ENCODE peak calls at places on chromosomes 4 and X, in six cellular contexts. K is GM12878, B is K562, L is SK-N-SH, I is H1, T is HepG2. G is an unnamed sample.

GRCh38 chr4:73707918-73708577 is 32.3 kb upstream of the CXCL8 start:
- DNase-seq in K (no peak), B (peak; percentile 71), L (no peak), I (no peak), T (no peak), G (peak; percentile 69)

GRCh38 chr4:60500860-60501259 is 699.3 kb upstream of the ADGRL3 start:
- DNase-seq in K (no peak), B (no peak), L (no peak), I (no peak), T (no peak), G (no peak)

GRCh38 chrX:47148946-47149345 is 3.9 kb downstream of the RBM10 start:
- DNase-seq in K (no peak), B (no peak), L (no peak), I (no peak), T (no peak), G (no peak)

GRCh38 chr4:33060873-33061542 is 2340.8 kb downstream of the PCDH7 start:
- DNase-seq in K (no peak), B (no peak), L (peak; percentile 2), I (peak; percentile 65), T (peak; percentile 40), G (peak; percentile 0)

GRCh38 chr4:121155893-121156292 is 8.2 kb downstream of the TNIP3 start:
- DNase-seq in K (no peak), B (peak; percentile 4), L (peak; percentile 4), I (no peak), T (no peak), G (peak; percentile 74)

GRCh38 chrX:153818571-153819397 is 11.6 kb downstream of the PDZD4 start:
- DNase-seq in K (no peak), B (peak; percentile 84), L (peak; percentile 90), I (peak; percentile 75), T (no peak), G (no peak)

GRCh38 chr4:38857354-38858096 is 908 bp upstream of the TLR6 start:
- DNase-seq in K (peak; percentile 82), B (peak; percentile 50), L (no peak), I (no peak), T (no peak), G (peak; percentile 67)

GRCh38 chrX:35351212-35351611 is 408.6 kb downstream of the FAM47B start:
- DNase-seq in K (no peak), B (no peak), L (no peak), I (no peak), T (no peak), G (no peak)

GRCh38 chr4:14336656-14337055 is 665.6 kb upstream of the CPEB2 start:
- DNase-seq in K (no peak), B (no peak), L (no peak), I (no peak), T (no peak), G (no peak)

GRCh38 chr4:185920171-185920570 is 108.2 kb upstream of the SORBS2 start:
- DNase-seq in K (no peak), B (no peak), L (no peak), I (no peak), T (peak; percentile 65), G (no peak)

GRCh38 chrX:67732864-67733263 is 189.0 kb downstream of the AR start:
- DNase-seq in K (no peak), B (no peak), L (no peak), I (no peak), T (no peak), G (no peak)

GRCh38 chr4:94827481-94828110 is 69.8 kb downstream of the BMPR1B start:
- DNase-seq in K (no peak), B (peak; percentile 5), L (no peak), I (no peak), T (no peak), G (peak; percentile 28)

GRCh38 chr4:61212788-61213187 is 12.7 kb downstream of the ADGRL3 start:
- DNase-seq in K (no peak), B (no peak), L (no peak), I (no peak), T (no peak), G (no peak)

GRCh38 chr4:127251423-127251822 is 381.3 kb upstream of the INTU start:
- DNase-seq in K (no peak), B (no peak), L (no peak), I (no peak), T (no peak), G (no peak)

GRCh38 chr4:110849461-110849860 is 226.6 kb upstream of the PITX2 start:
- DNase-seq in K (no peak), B (no peak), L (no peak), I (no peak), T (no peak), G (no peak)

GRCh38 chr4:2820216-2820982 is 23.2 kb upstream of the ADD1 start:
- DNase-seq in K (no peak), B (no peak), L (no peak), I (no peak), T (no peak), G (no peak)

GRCh38 chr4:57374866-57375595 is 264.8 kb upstream of the IGFBP7 start:
- DNase-seq in K (no peak), B (no peak), L (no peak), I (no peak), T (no peak), G (no peak)

GRCh38 chrX:16838202-16839066 is 31.7 kb downstream of the RBBP7 start:
- DNase-seq in K (no peak), B (no peak), L (no peak), I (no peak), T (no peak), G (no peak)

GRCh38 chrX:16834811-16835210 is 35.4 kb downstream of the RBBP7 start:
- DNase-seq in K (no peak), B (no peak), L (no peak), I (no peak), T (no peak), G (no peak)

GRCh38 chrX:16839224-16839851 is 30.8 kb downstream of the RBBP7 start:
- DNase-seq in K (no peak), B (peak; percentile 31), L (no peak), I (no peak), T (no peak), G (no peak)

GRCh38 chrX:16839852-16840460 is 30.2 kb downstream of the RBBP7 start:
- DNase-seq in K (no peak), B (no peak), L (no peak), I (no peak), T (no peak), G (no peak)

DNA sequence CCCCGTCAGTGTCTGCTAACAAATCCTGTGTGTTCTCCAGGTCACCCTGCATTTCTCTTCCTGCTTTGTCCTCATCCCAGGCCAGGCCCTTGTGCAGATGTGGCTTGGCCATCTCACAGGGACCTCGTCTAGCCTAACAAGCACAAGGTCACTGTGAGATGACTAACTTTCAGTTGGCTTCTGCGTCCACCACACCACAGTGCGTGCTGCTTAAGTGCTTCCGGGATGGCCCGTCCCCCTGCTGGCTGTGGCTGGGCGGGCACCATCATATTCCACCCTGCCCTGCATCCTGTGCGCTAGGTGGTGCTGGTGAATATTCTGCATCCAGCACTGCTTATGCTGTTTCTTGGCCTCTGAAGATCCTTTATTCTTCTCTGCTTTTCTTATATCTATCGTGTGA is 33.8 kb downstream of the RBBP7 start:
- DNase-seq in K (no peak), B (peak; percentile 20), L (peak; percentile 47), I (peak; percentile 53), T (peak; percentile 17), G (peak; percentile 62)
- TF ChIP-seq CHD2 in K (no peak), B (no peak), L (no peak), I (no peak), T (no peak), G (no peak)

DNA sequence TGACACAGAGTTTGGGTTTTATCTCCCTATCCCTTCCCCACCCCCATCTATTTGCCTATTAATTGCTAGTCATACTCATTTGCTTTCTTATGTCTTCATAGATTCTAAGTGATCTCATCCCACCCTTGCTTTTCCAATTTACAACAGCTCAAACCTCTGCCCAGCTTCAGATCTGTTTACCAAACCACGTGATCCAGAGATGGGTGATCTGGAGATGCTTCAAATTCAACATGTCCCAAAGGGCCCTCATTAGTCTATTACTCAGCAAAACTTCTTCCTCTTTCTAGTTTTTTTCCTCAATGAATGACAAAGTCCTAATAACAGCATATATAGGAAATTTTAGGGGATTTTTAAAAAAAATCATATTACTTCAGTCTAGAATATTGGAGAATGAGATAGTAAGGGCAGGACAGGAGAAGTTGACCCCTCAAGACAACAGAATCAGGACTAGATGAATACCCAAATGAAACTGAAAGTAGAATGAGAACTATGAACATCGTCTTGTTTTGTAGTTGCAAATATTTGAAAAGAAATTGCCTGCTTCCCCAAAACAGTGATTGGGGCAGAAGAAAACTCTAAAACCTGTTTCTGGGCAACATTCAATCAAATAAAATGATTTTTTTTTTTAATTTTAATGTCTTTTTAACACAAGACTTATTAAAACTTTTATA is 127.1 kb downstream of the CFAP299 start:
- DNase-seq in K (peak; percentile 5), B (no peak), L (no peak), I (no peak), T (no peak), G (no peak)
- TF ChIP-seq USF2 in K (no peak), B (peak; percentile 55), L (no peak), I (no peak), T (no peak), G (no peak)

GRCh38 chrX:7133036-7133412 is 14.5 kb upstream of the STS start:
- DNase-seq in K (no peak), B (peak; percentile 55), L (no peak), I (no peak), T (no peak), G (no peak)

GRCh38 chrX:7127058-7127457 is 20.5 kb upstream of the STS start:
- DNase-seq in K (no peak), B (no peak), L (no peak), I (no peak), T (no peak), G (no peak)

GRCh38 chrX:7131621-7132020 is 15.9 kb upstream of the STS start:
- DNase-seq in K (no peak), B (no peak), L (no peak), I (no peak), T (no peak), G (no peak)

DNA sequence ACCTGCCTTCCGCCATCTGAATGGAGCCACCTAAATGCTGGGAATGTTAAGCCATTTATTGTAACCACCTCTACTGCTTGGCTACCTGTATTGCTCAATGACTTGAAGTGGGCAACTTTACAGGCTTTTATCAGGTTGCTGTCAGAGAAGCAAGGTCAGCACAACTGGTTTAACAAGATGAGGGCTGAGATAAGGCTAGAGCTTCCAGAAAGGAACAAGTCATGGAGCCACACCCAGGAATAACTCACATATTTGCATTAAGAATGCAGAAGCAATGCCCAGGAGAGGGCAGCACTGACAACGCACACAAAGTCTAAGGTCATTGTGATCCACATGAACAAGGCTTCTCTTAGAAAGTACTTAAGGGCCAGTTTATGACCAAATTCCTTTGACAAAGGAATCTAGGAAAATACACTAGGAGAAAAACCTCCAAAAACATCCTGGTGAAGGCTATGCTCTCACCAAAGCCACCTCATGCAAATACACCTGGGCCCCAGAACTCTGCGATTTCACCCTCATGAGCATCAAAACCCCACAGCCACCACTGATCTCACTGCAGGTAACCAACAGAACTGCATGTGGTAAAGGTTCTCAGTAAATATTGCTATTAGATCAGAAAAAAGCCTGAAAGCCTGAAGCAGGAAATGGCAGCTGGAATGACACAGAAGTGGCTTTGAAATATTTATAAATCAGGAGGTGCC is 15.0 kb upstream of the STS start:
- DNase-seq in K (no peak), B (peak; percentile 54), L (no peak), I (no peak), T (peak; percentile 80), G (peak; percentile 90)
- TF ChIP-seq CHD2 in K (no peak), B (no peak), L (no peak), I (no peak), T (no peak), G (no peak)

GRCh38 chrX:108947205-108947604 is 210.8 kb upstream of the IRS4 start:
- DNase-seq in K (no peak), B (no peak), L (no peak), I (no peak), T (no peak), G (peak; percentile 2)

GRCh38 chrX:108946531-108946930 is 210.2 kb upstream of the IRS4 start:
- DNase-seq in K (no peak), B (no peak), L (no peak), I (no peak), T (no peak), G (no peak)

GRCh38 chrX:108945883-108946523 is 209.6 kb upstream of the IRS4 start:
- DNase-seq in K (no peak), B (no peak), L (no peak), I (no peak), T (no peak), G (no peak)
- TF ChIP-seq USF2 in K (no peak), B (no peak), L (no peak), I (no peak), T (no peak), G (no peak)

G was measured in A549.